ENCODE peak calls at places on chromosomes 11 and 22, in six cellular contexts. One of them, this sample, is unnamed.

GRCh38 chr11:79864882-79865281 is 424.1 kb upstream of the TENM4 start:
- DNase-seq in endothelial cell of umbilical vein: no peak
- DNase-seq in suprapubic skin: no peak
- DNase-seq in sigmoid colon: no peak
- DNase-seq in HCT116: no peak
- DNase-seq in prostate gland: no peak
- DNase-seq in this sample: peak; percentile 63

GRCh38 chr11:100810146-100810545 is 123.1 kb downstream of the ARHGAP42 start:
- DNase-seq in endothelial cell of umbilical vein: no peak
- DNase-seq in suprapubic skin: no peak
- DNase-seq in prostate gland: no peak
- DNase-seq in HCT116: no peak
- DNase-seq in sigmoid colon: no peak
- DNase-seq in this sample: no peak

GRCh38 chr11:33773399-33774355 is 643 bp downstream of the FBXO3 start:
- DNase-seq in HCT116: no peak
- DNase-seq in endothelial cell of umbilical vein: peak; percentile 40
- DNase-seq in prostate gland: no peak
- DNase-seq in sigmoid colon: peak; percentile 66
- DNase-seq in suprapubic skin: no peak
- DNase-seq in this sample: no peak

GRCh38 chr11:62680825-62681240 is 2.0 kb upstream of the UBXN1 start:
- DNase-seq in HCT116: peak; percentile 67
- DNase-seq in sigmoid colon: peak; percentile 73
- DNase-seq in endothelial cell of umbilical vein: peak; percentile 79
- DNase-seq in prostate gland: peak; percentile 48
- DNase-seq in suprapubic skin: no peak
- DNase-seq in this sample: peak; percentile 53

GRCh38 chr11:76629133-76629852 is 41.3 kb downstream of the LRRC32 start:
- DNase-seq in endothelial cell of umbilical vein: peak; percentile 94
- DNase-seq in prostate gland: no peak
- DNase-seq in suprapubic skin: peak; percentile 78
- DNase-seq in sigmoid colon: peak; percentile 80
- DNase-seq in HCT116: no peak
- DNase-seq in this sample: peak; percentile 48

GRCh38 chr11:125777309-125777708 is 1.3 kb downstream of the PATE2 start:
- DNase-seq in sigmoid colon: no peak
- DNase-seq in HCT116: no peak
- DNase-seq in prostate gland: no peak
- DNase-seq in endothelial cell of umbilical vein: peak; percentile 67
- DNase-seq in suprapubic skin: no peak
- DNase-seq in this sample: no peak

GRCh38 chr11:105298630-105299029 is 159.1 kb upstream of the CARD18 start:
- DNase-seq in prostate gland: no peak
- DNase-seq in suprapubic skin: no peak
- DNase-seq in HCT116: no peak
- DNase-seq in endothelial cell of umbilical vein: no peak
- DNase-seq in sigmoid colon: no peak
- DNase-seq in this sample: no peak

GRCh38 chr11:118886681-118887111 is 3.0 kb downstream of the CXCR5 start:
- DNase-seq in sigmoid colon: no peak
- DNase-seq in suprapubic skin: no peak
- DNase-seq in endothelial cell of umbilical vein: no peak
- DNase-seq in prostate gland: no peak
- DNase-seq in HCT116: no peak
- DNase-seq in this sample: no peak

GRCh38 chr11:116852261-116853125 is 15.1 kb upstream of the APOA1 start:
- DNase-seq in prostate gland: peak; percentile 64
- DNase-seq in endothelial cell of umbilical vein: peak; percentile 63
- DNase-seq in HCT116: no peak
- DNase-seq in suprapubic skin: no peak
- DNase-seq in sigmoid colon: no peak
- DNase-seq in this sample: peak; percentile 42

DNA sequence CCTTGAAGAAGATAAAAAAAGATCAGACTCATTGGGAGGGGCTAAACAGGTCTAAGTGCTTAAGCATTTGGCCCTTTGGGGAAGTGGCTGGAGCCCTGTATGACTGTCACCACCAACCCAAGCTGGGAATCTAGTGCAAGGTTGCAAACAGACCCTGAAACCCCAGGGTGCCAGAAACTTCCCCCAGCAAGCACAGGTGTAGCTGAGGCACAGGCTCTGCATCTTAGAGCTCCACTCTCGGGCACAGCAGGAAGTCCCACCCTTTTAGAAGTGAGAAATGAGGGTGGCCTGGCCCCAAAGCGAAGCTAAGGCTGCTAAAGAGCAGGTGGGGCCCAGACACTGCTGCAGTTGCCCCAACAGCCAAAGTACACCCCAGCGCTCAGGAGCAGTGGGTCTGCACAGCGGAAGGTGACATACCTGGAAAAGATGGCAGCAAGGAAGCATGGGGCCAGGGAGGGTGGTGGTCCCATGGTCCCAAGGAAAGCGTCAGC is 5.8 kb upstream of the KDM2A start:
- DNase-seq in prostate gland: no peak
- DNase-seq in HCT116: no peak
- DNase-seq in endothelial cell of umbilical vein: no peak
- DNase-seq in suprapubic skin: no peak
- DNase-seq in sigmoid colon: peak; percentile 28
- DNase-seq in this sample: peak; percentile 50
- TF ChIP-seq POLR2A in prostate gland: no peak
- TF ChIP-seq POLR2A in HCT116: no peak
- TF ChIP-seq POLR2A in endothelial cell of umbilical vein: no peak
- TF ChIP-seq POLR2A in suprapubic skin: no peak
- TF ChIP-seq POLR2A in sigmoid colon: no peak
- TF ChIP-seq POLR2A in this sample: no peak

DNA sequence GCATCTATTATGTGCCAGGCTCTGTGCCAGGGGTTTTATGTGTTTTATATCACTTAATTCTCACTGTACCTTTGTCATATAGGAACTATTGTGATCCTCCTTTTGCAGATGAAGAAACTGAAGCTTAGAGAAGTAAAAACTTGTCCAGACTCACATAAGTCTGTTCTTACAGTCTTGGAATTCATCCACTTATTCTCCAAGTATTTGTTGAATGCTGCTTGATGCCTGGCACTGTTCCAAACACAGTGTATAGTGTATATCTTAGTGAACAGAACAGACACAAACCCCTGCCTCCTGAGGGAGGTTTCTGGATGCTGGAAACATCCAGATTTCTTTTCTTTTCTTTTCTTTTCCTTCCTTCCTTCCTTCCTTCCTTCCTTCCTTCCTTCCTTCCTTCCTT is 29.0 kb upstream of the FGF3 start:
- DNase-seq in endothelial cell of umbilical vein: no peak
- DNase-seq in suprapubic skin: no peak
- DNase-seq in sigmoid colon: no peak
- DNase-seq in prostate gland: no peak
- DNase-seq in HCT116: no peak
- DNase-seq in this sample: no peak
- TF ChIP-seq POLR2AphosphoS5 in endothelial cell of umbilical vein: no peak
- TF ChIP-seq POLR2AphosphoS5 in suprapubic skin: no peak
- TF ChIP-seq POLR2AphosphoS5 in sigmoid colon: no peak
- TF ChIP-seq POLR2AphosphoS5 in prostate gland: no peak
- TF ChIP-seq POLR2AphosphoS5 in HCT116: no peak
- TF ChIP-seq POLR2AphosphoS5 in this sample: no peak

GRCh38 chr11:10356161-10356560 is 51.3 kb downstream of the ADM start:
- DNase-seq in suprapubic skin: no peak
- DNase-seq in endothelial cell of umbilical vein: no peak
- DNase-seq in prostate gland: no peak
- DNase-seq in sigmoid colon: no peak
- DNase-seq in HCT116: no peak
- DNase-seq in this sample: no peak

GRCh38 chr11:10352911-10353550 is 48.2 kb downstream of the ADM start:
- DNase-seq in endothelial cell of umbilical vein: no peak
- DNase-seq in prostate gland: no peak
- DNase-seq in HCT116: no peak
- DNase-seq in suprapubic skin: no peak
- DNase-seq in sigmoid colon: no peak
- DNase-seq in this sample: no peak

GRCh38 chr11:10351768-10352641 is 47.1 kb downstream of the ADM start:
- DNase-seq in prostate gland: no peak
- DNase-seq in sigmoid colon: peak; percentile 90
- DNase-seq in endothelial cell of umbilical vein: peak; percentile 79
- DNase-seq in suprapubic skin: no peak
- DNase-seq in HCT116: no peak
- DNase-seq in this sample: peak; percentile 52

GRCh38 chr11:10354389-10354788 is 49.5 kb downstream of the ADM start:
- DNase-seq in suprapubic skin: no peak
- DNase-seq in sigmoid colon: no peak
- DNase-seq in prostate gland: no peak
- DNase-seq in HCT116: no peak
- DNase-seq in endothelial cell of umbilical vein: no peak
- DNase-seq in this sample: no peak

DNA sequence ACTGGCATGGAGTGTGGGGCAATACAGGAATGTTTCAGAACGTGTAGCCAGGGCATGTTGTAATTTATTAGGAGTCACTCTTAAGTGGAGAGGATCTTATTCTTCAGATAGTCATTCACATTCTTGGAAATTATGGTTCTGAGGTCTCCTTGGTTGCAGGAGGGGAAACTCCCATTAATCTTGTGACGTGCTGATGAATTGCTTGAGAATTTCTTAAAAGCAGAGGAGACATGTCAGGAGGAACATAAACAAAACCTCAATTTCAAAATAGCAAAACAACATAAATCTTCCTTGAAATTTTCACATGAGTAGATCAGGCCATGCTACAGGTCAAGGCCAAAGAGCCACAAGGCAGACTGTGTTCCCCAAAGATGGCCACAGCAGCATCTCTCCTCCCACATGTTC is 50.4 kb downstream of the ADM start:
- DNase-seq in HCT116: no peak
- DNase-seq in sigmoid colon: no peak
- DNase-seq in suprapubic skin: no peak
- DNase-seq in prostate gland: no peak
- DNase-seq in endothelial cell of umbilical vein: no peak
- DNase-seq in this sample: no peak
- H3K4me1 ChIP-seq in HCT116: peaks cover 22% of the 10 kb centered on the region
- H3K4me1 ChIP-seq in sigmoid colon: peaks cover 3% of the 10 kb centered on the region
- H3K4me1 ChIP-seq in suprapubic skin: peaks cover 12% of the 10 kb centered on the region
- H3K4me1 ChIP-seq in prostate gland: no peaks in the 10 kb centered on the region
- H3K4me1 ChIP-seq in endothelial cell of umbilical vein: peaks cover 23% of the 10 kb centered on the region
- H3K4me1 ChIP-seq in this sample: peaks cover 11% of the 10 kb centered on the region

GRCh38 chr22:29765905-29766631 is 739 bp downstream of the ZMAT5 start:
- DNase-seq in endothelial cell of umbilical vein: no peak
- DNase-seq in prostate gland: no peak
- DNase-seq in sigmoid colon: no peak
- DNase-seq in suprapubic skin: no peak
- DNase-seq in HCT116: no peak
- DNase-seq in this sample: peak; percentile 44

GRCh38 chr22:29769723-29770321 is 2.7 kb downstream of the UQCR10 start:
- DNase-seq in prostate gland: no peak
- DNase-seq in sigmoid colon: no peak
- DNase-seq in HCT116: no peak
- DNase-seq in endothelial cell of umbilical vein: no peak
- DNase-seq in suprapubic skin: no peak
- DNase-seq in this sample: no peak

GRCh38 chr22:29767289-29768051 is at the start of gene UQCR10:
- DNase-seq in prostate gland: peak; percentile 89
- DNase-seq in suprapubic skin: peak; percentile 97
- DNase-seq in sigmoid colon: peak; percentile 96
- DNase-seq in endothelial cell of umbilical vein: no peak
- DNase-seq in HCT116: peak; percentile 85
- DNase-seq in this sample: peak; percentile 93

GRCh38 chr22:29766632-29767288 is at the start of gene ZMAT5:
- DNase-seq in endothelial cell of umbilical vein: peak; percentile 96
- DNase-seq in HCT116: peak; percentile 97
- DNase-seq in suprapubic skin: peak; percentile 95
- DNase-seq in sigmoid colon: peak; percentile 97
- DNase-seq in prostate gland: peak; percentile 97
- DNase-seq in this sample: peak; percentile 96

DNA sequence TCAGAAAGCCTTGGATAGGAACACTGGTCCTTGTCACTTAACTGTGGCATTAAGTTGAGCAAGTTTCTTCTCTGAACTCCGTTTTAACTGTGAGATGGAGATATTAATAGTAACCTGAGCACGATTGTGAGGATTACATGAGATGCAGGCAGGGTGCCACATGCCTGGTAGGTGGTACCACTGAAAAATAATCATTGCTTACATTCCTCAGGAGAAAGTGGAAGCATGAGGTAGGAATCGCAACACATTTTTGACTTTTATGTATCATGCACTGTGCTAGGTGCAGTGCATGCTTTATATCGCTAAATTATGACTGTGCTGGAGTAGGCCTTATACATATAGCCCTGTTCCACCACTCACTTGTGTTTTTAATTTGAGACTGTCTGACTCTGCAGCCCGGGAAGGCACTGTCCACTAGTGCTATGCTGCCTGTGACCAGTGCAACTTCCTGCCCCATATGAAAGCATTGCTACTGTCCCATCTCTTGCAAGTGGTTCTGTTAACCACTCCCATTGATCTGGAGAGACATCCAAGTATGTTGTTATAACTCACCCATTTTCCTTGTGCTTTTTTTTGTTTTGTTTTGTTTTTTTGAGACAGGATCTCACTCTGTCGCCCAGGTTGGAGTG is 997 bp downstream of the UQCR10 start:
- DNase-seq in endothelial cell of umbilical vein: no peak
- DNase-seq in prostate gland: no peak
- DNase-seq in suprapubic skin: no peak
- DNase-seq in sigmoid colon: no peak
- DNase-seq in HCT116: no peak
- DNase-seq in this sample: no peak
- TF ChIP-seq POLR2A in endothelial cell of umbilical vein: no peak
- TF ChIP-seq POLR2A in prostate gland: no peak
- TF ChIP-seq POLR2A in suprapubic skin: no peak
- TF ChIP-seq POLR2A in sigmoid colon: no peak
- TF ChIP-seq POLR2A in HCT116: no peak
- TF ChIP-seq POLR2A in this sample: no peak

GRCh38 chr11:75406338-75406777 is 7.0 kb downstream of the RPS3 start:
- DNase-seq in sigmoid colon: no peak
- DNase-seq in HCT116: no peak
- DNase-seq in suprapubic skin: no peak
- DNase-seq in prostate gland: no peak
- DNase-seq in endothelial cell of umbilical vein: peak; percentile 94
- DNase-seq in this sample: no peak
- TF ChIP-seq POLR2AphosphoS5 in sigmoid colon: no peak
- TF ChIP-seq POLR2AphosphoS5 in HCT116: peak; percentile 52
- TF ChIP-seq POLR2AphosphoS5 in suprapubic skin: no peak
- TF ChIP-seq POLR2AphosphoS5 in prostate gland: no peak
- TF ChIP-seq POLR2AphosphoS5 in endothelial cell of umbilical vein: peak; percentile 82
- TF ChIP-seq POLR2AphosphoS5 in this sample: no peak